ENCODE peak calls at places on chromosome 22, in five cellular contexts. O is HCT116, D is esophagus squamous epithelium, K is heart left ventricle, Y is prostate gland. G is an unnamed sample. For H3K4me1, the result is how much of the 10 kb centered on the place peaks cover.

GRCh38 chr22:26890870-26891269 is 233.5 kb downstream of the MIAT start:
- DNase-seq in O (peak), D (no peak), K (no peak), Y (no peak), G (no peak)

GRCh38 chr22:20814221-20814808 is 40.4 kb downstream of the SERPIND1 start:
- DNase-seq in O (no peak), D (no peak), K (no peak), Y (no peak), G (no peak)

GRCh38 chr22:45878051-45878764 is 98.8 kb downstream of the WNT7B start:
- DNase-seq in O (no peak), D (no peak), K (peak), Y (no peak), G (peak)

GRCh38 chr22:42742940-42743339 is 22.3 kb upstream of the A4GALT start:
- DNase-seq in O (no peak), D (no peak), K (peak), Y (no peak), G (no peak)

GRCh38 chr22:21866821-21867527 is 471 bp downstream of the MAPK1 start:
- DNase-seq in O (no peak), D (no peak), K (peak), Y (no peak), G (peak)

GRCh38 chr22:46054091-46054877 is 77.3 kb upstream of the WNT7B start:
- DNase-seq in O (no peak), D (no peak), K (peak), Y (no peak), G (peak)

GRCh38 chr22:29270475-29271271 is 2.6 kb downstream of the EWSR1 start:
- DNase-seq in O (no peak), D (no peak), K (no peak), Y (no peak), G (no peak)

GRCh38 chr22:22187299-22187698 is 57.3 kb upstream of the VPREB1 start:
- DNase-seq in O (no peak), D (no peak), K (no peak), Y (no peak), G (no peak)

GRCh38 chr22:29225422-29226090 is 19.9 kb downstream of the EMID1 start:
- DNase-seq in O (no peak), D (no peak), K (peak), Y (no peak), G (peak)

GRCh38 chr22:32622004-32622761 is 147.6 kb downstream of the FBXO7 start:
- DNase-seq in O (no peak), D (no peak), K (peak), Y (no peak), G (peak)

GRCh38 chr22:32561163-32561562 is 86.6 kb downstream of the FBXO7 start:
- DNase-seq in O (no peak), D (no peak), K (no peak), Y (no peak), G (no peak)

GRCh38 chr22:22478450-22478849 is 30.1 kb downstream of the ZNF280B start:
- DNase-seq in O (no peak), D (no peak), K (no peak), Y (no peak), G (no peak)

GRCh38 chr22:39236321-39237275 is 8.2 kb downstream of the PDGFB start:
- DNase-seq in O (no peak), D (no peak), K (peak), Y (peak), G (peak)

GRCh38 chr22:38777087-38777671 is 16.8 kb downstream of the DNAL4 start:
- DNase-seq in O (no peak), D (no peak), K (no peak), Y (no peak), G (no peak)

GRCh38 chr22:19872779-19873137 is 18.1 kb upstream of the GNB1L start:
- DNase-seq in O (no peak), D (no peak), K (no peak), Y (no peak), G (peak)

GRCh38 chr22:33658775-33659174 is 261.5 kb downstream of the LARGE1 start:
- DNase-seq in O (no peak), D (no peak), K (peak), Y (peak), G (peak)

GRCh38 chr22:45582236-45582954 is 79.7 kb downstream of the FBLN1 start:
- DNase-seq in O (no peak), D (no peak), K (no peak), Y (no peak), G (no peak)

GRCh38 chr22:48653929-48654328 is 1173.7 kb downstream of the BRD1 start:
- DNase-seq in O (no peak), D (no peak), K (no peak), Y (no peak), G (no peak)

GRCh38 chr22:31895317-31896133 is 48.8 kb upstream of the YWHAH start:
- DNase-seq in O (no peak), D (no peak), K (no peak), Y (no peak), G (no peak)

GRCh38 chr22:21697021-21697771 is 31.4 kb downstream of the PPIL2 start:
- DNase-seq in O (no peak), D (no peak), K (no peak), Y (no peak), G (no peak)

GRCh38 chr22:36136475-36136874 is 24.1 kb downstream of the APOL3 start:
- DNase-seq in O (no peak), D (no peak), K (no peak), Y (no peak), G (no peak)

GRCh38 chr22:23282089-23282501 is 101.8 kb downstream of the BCR start:
- DNase-seq in O (peak), D (no peak), K (peak), Y (peak), G (peak)

GRCh38 chr22:18075101-18075730 is 2.6 kb upstream of the PEX26 start:
- DNase-seq in O (no peak), D (no peak), K (no peak), Y (no peak), G (no peak)

GRCh38 chr22:18077087-18077638 is 627 bp upstream of the PEX26 start:
- DNase-seq in O (no peak), D (no peak), K (no peak), Y (no peak), G (no peak)

GRCh38 chr22:18077639-18078328 is at the start of gene PEX26:
- DNase-seq in O (peak), D (peak), K (peak), Y (peak), G (peak)

GRCh38 chr22:18078329-18079041 is 695 bp downstream of the PEX26 start:
- DNase-seq in O (no peak), D (no peak), K (no peak), Y (no peak), G (peak)

DNA sequence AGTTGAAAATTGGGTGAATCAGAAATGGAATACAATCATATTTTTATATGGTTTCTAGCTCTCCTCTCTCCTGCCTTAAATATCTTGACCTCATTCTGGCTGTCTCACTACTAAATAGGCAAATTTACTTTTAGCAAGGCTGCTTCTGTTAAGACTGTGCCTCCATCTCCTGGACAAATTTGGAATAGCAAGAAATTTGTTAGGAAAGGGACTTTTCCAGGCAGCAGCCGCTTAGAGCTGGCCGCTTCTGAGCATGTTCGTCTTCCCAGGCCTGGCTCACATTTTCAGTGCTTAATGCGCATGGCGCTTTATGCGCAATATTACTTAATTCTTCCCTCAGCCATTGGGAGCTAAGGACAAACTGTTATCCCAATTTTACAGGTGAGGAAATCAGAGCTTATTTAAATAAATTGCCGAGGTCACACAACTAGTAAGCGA is 1.7 kb upstream of the PEX26 start:
- DNase-seq in O (peak), D (no peak), K (peak), Y (peak), G (peak)
- H3K27ac ChIP-seq in O (no peak), D (no peak), K (peak), Y (peak), G (peak)

GRCh38 chr22:49948573-49948957 is 12.0 kb upstream of the PIM3 start:
- DNase-seq in O (no peak), D (no peak), K (no peak), Y (no peak), G (no peak)
- H3K4me1 ChIP-seq in O (under half), D (half or more), K (under half), Y (under half), G (half or more)

GRCh38 chr22:30272781-30273180 is 6.1 kb upstream of the OSM start:
- DNase-seq in O (no peak), D (no peak), K (no peak), Y (no peak), G (no peak)
- TF ChIP-seq POLR2A in O (no peak), D (no peak), K (no peak), Y (no peak), G (no peak)

GRCh38 chr22:47176573-47177333 is 414.3 kb downstream of the TBC1D22A start:
- DNase-seq in O (no peak), D (no peak), K (peak), Y (no peak), G (peak)

GRCh38 chr22:47175761-47176359 is 413.4 kb downstream of the TBC1D22A start:
- DNase-seq in O (no peak), D (no peak), K (peak), Y (no peak), G (peak)

GRCh38 chr22:47177334-47177815 is 414.9 kb downstream of the TBC1D22A start:
- DNase-seq in O (no peak), D (no peak), K (peak), Y (no peak), G (no peak)

GRCh38 chr22:47178339-47178738 is 415.9 kb downstream of the TBC1D22A start:
- DNase-seq in O (no peak), D (no peak), K (no peak), Y (no peak), G (no peak)

DNA sequence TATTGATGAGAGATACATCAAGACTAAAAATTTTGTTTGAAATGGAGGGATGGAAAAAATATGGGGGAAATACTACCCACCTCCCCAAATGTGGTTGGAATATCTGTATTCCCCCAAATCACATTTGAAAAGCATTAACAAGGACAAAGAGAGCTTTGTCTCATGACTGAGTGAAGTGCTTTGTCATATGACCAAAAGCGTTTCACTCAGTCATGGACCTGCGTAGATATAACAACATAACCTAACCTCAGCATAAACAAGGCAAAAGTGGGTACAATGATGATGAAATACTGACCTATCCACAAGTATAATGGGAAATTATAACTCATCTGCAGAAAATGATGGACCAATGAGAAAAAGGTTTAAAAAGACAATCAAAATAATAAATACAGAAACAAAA is 418.3 kb downstream of the TBC1D22A start:
- DNase-seq in O (no peak), D (no peak), K (no peak), Y (no peak), G (no peak)
- H3K27ac ChIP-seq in O (no peak), D (no peak), K (no peak), Y (no peak), G (no peak)

GRCh38 chr22:44292521-44292920 is 20.2 kb downstream of the SHISAL1 start:
- DNase-seq in O (no peak), D (no peak), K (no peak), Y (no peak), G (no peak)
- H3K4me1 ChIP-seq in O (under half), D (under half), K (under half), Y (under half), G (under half)

GRCh38 chr22:41445171-41446056 is 1.2 kb downstream of the TOB2 start:
- DNase-seq in O (no peak), D (no peak), K (peak), Y (peak), G (peak)
- TF ChIP-seq POLR2A in O (no peak), D (no peak), K (no peak), Y (peak), G (no peak)

DNA sequence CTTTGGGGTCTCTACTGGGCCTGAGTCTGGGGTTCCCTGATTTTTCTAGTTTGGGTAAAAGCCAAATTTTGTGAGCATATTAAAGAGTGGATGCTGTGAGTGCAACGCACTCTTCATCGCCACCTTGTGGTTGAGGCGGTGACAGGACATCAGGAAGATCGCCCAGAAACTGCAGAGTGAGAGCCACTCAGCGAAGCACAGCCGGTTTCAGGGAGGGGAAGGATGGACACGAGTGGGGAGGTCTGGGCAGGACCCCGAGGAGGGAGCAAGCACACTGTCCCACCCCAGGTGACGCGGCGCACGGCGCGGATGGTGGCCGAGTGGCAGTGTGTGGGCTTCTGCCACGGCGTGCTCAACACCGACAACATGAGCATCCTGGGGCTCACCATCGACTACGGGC is 9.1 kb downstream of the SELENOO start:
- DNase-seq in O (no peak), D (no peak), K (no peak), Y (peak), G (peak)
- H3K27ac ChIP-seq in O (no peak), D (no peak), K (no peak), Y (no peak), G (no peak)

GRCh38 chr22:37757663-37758062 is 50.1 kb upstream of the GCAT start:
- DNase-seq in O (no peak), D (no peak), K (no peak), Y (no peak), G (no peak)
- H3K4me1 ChIP-seq in O (under half), D (half or more), K (under half), Y (under half), G (under half)

DNA sequence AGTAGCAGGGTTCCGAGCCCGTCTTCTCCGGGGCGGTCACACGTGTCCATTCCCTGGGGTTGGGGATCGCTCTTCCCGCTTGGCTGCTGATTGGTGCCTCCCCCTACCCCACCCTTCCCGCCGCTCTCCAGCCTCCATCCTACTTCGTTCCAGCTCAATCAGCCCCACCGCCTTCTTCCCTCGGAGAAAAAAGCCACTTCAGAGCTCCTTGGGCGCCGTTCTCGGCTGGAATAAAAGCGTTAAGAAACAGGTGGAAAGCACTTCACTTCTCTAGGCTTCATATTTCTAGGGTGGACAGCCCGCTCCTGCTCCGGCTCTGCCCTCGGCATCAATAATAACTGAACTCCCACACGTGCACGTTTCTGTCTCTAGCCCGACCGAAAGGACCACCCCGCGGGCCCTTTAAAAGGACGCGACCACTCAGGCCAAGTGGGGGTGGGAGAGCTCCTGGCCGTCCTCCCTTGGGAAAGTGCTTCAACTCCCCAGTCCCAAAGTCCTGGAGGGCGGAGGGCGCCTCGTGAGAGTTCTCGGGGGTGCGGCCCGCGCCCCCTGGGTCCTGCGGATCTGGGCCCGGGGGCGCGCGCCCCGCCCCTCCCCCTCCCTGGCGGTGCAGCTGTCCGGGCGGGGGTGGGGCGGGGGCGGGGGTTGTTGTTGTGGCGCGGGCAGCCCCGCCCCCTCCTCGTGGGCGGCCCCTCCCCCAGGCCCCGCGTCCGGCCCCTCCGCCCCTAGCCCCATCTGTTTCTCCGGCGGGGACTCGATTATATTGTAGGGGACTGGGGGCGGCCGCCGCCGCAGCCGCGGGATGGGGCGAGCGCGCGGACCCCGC is at the start of gene CECR2:
- DNase-seq in O (peak), D (no peak), K (peak), Y (no peak), G (peak)
- TF ChIP-seq POLR2A in O (no peak), D (no peak), K (peak), Y (no peak), G (no peak)

GRCh38 chr22:40611606-40612005 is 24.9 kb downstream of the MRTFA start:
- DNase-seq in O (no peak), D (no peak), K (no peak), Y (no peak), G (no peak)
- H3K27ac ChIP-seq in O (no peak), D (no peak), K (no peak), Y (no peak), G (no peak)